ENCODE peak calls at places on chromosomes 16 and 17, in four cellular contexts. One of them, this sample, is unnamed.

GRCh38 chr17:75077490-75078096 is 10.2 kb upstream of the SLC16A5 start:
- DNase-seq in ovary: peak; percentile 74
- DNase-seq in heart left ventricle: peak; percentile 85
- DNase-seq in neural progenitor cell: no peak
- DNase-seq in this sample: no peak

GRCh38 chr17:38751144-38751802 is 1.3 kb upstream of the PSMB3 start:
- DNase-seq in neural progenitor cell: peak; percentile 53
- DNase-seq in heart left ventricle: no peak
- DNase-seq in ovary: no peak
- DNase-seq in this sample: peak; percentile 43

GRCh38 chr16:84527486-84528269 is 23.2 kb upstream of the MEAK7 start:
- DNase-seq in neural progenitor cell: no peak
- DNase-seq in heart left ventricle: no peak
- DNase-seq in ovary: no peak
- DNase-seq in this sample: no peak

GRCh38 chr16:29148867-29149272 is 164.0 kb downstream of the LAT start:
- DNase-seq in neural progenitor cell: no peak
- DNase-seq in ovary: peak; percentile 38
- DNase-seq in heart left ventricle: peak; percentile 62
- DNase-seq in this sample: no peak

GRCh38 chr17:66354981-66355380 is 52.6 kb downstream of the PRKCA start:
- DNase-seq in neural progenitor cell: no peak
- DNase-seq in ovary: no peak
- DNase-seq in heart left ventricle: no peak
- DNase-seq in this sample: peak; percentile 24

GRCh38 chr16:85363881-85364280 is 249.2 kb upstream of the GSE1 start:
- DNase-seq in heart left ventricle: no peak
- DNase-seq in neural progenitor cell: no peak
- DNase-seq in ovary: no peak
- DNase-seq in this sample: no peak

GRCh38 chr16:50474138-50474537 is 74.1 kb upstream of the NKD1 start:
- DNase-seq in neural progenitor cell: no peak
- DNase-seq in heart left ventricle: no peak
- DNase-seq in ovary: no peak
- DNase-seq in this sample: no peak

GRCh38 chr17:5422505-5422904 is 2.5 kb downstream of the RPAIN start:
- DNase-seq in neural progenitor cell: no peak
- DNase-seq in heart left ventricle: no peak
- DNase-seq in ovary: no peak
- DNase-seq in this sample: no peak

GRCh38 chr17:60086822-60087591 is 8.3 kb upstream of the HEATR6 start:
- DNase-seq in neural progenitor cell: no peak
- DNase-seq in heart left ventricle: no peak
- DNase-seq in ovary: no peak
- DNase-seq in this sample: peak; percentile 22

GRCh38 chr16:82603784-82604411 is 22.9 kb upstream of the CDH13 start:
- DNase-seq in heart left ventricle: peak; percentile 55
- DNase-seq in neural progenitor cell: peak; percentile 72
- DNase-seq in ovary: no peak
- DNase-seq in this sample: peak; percentile 47

GRCh38 chr17:44848257-44848795 is 643 bp downstream of the HIGD1B start:
- DNase-seq in ovary: no peak
- DNase-seq in neural progenitor cell: no peak
- DNase-seq in heart left ventricle: peak; percentile 32
- DNase-seq in this sample: no peak

GRCh38 chr17:7004398-7005253 is 7.8 kb upstream of the RNASEK start:
- DNase-seq in neural progenitor cell: peak; percentile 78
- DNase-seq in heart left ventricle: no peak
- DNase-seq in ovary: no peak
- DNase-seq in this sample: no peak

GRCh38 chr17:66287911-66288310 is 14.5 kb upstream of the PRKCA start:
- DNase-seq in neural progenitor cell: no peak
- DNase-seq in ovary: no peak
- DNase-seq in heart left ventricle: no peak
- DNase-seq in this sample: no peak

GRCh38 chr16:72311426-72311825 is 139.5 kb upstream of the PMFBP1 start:
- DNase-seq in ovary: no peak
- DNase-seq in neural progenitor cell: no peak
- DNase-seq in heart left ventricle: no peak
- DNase-seq in this sample: no peak

GRCh38 chr17:42891539-42892152 is 9.0 kb upstream of the G6PC1 start:
- DNase-seq in heart left ventricle: peak; percentile 70
- DNase-seq in ovary: peak; percentile 71
- DNase-seq in neural progenitor cell: peak; percentile 33
- DNase-seq in this sample: no peak

GRCh38 chr17:64386412-64387144 is 4.1 kb downstream of the PECAM1 start:
- DNase-seq in heart left ventricle: no peak
- DNase-seq in ovary: no peak
- DNase-seq in neural progenitor cell: no peak
- DNase-seq in this sample: no peak

GRCh38 chr17:11351479-11351878 is 110.5 kb downstream of the SHISA6 start:
- DNase-seq in neural progenitor cell: no peak
- DNase-seq in ovary: no peak
- DNase-seq in heart left ventricle: no peak
- DNase-seq in this sample: no peak

GRCh38 chr16:84925092-84925772 is 86.1 kb downstream of the ZDHHC7 start:
- DNase-seq in heart left ventricle: peak; percentile 64
- DNase-seq in neural progenitor cell: peak; percentile 56
- DNase-seq in ovary: peak; percentile 79
- DNase-seq in this sample: peak; percentile 60

GRCh38 chr17:62653831-62654829 is 26.7 kb downstream of the MRC2 start:
- DNase-seq in neural progenitor cell: peak; percentile 75
- DNase-seq in heart left ventricle: peak; percentile 87
- DNase-seq in ovary: peak; percentile 92
- DNase-seq in this sample: peak; percentile 91

DNA sequence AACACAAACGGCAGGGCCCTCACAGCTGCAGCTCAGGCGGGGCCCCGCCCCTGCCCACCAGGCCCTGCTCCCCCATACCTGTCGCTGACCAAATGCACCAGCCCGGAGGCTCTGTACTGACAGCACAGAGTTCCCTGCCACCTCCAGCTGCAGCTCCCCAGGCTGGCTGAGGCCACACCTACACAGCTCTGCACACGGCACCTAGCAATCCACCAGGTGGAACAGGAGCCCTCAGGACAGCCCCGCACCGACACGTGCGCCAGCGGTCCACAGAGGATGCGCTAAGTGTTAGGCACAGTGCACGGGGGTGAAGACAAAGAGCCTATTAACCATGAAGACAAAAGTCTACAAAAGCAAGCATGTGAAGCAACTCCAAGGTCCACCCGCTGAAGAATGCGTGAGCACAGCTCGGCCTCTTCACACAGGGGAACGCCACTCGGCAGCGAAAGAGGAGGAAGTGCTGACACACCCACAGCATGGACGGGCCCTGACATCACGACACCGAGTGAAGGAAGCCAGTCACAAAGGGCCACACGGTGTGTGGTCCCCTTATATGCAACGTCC is 5.4 kb downstream of the ZCCHC14 start:
- DNase-seq in ovary: peak; percentile 55
- DNase-seq in heart left ventricle: peak; percentile 56
- DNase-seq in neural progenitor cell: peak; percentile 65
- DNase-seq in this sample: no peak
- H3K27ac ChIP-seq in ovary: no peak overlapping the region
- H3K27ac ChIP-seq in heart left ventricle: peak overlapping the region; percentile 3
- H3K27ac ChIP-seq in neural progenitor cell: no peak overlapping the region
- H3K27ac ChIP-seq in this sample: no peak overlapping the region

GRCh38 chr16:78045865-78046581 is 23.7 kb downstream of the CLEC3A start:
- DNase-seq in ovary: peak; percentile 77
- DNase-seq in heart left ventricle: peak; percentile 76
- DNase-seq in neural progenitor cell: peak; percentile 96
- DNase-seq in this sample: no peak
- TF ChIP-seq CTCF in ovary: no peak
- TF ChIP-seq CTCF in heart left ventricle: no peak
- TF ChIP-seq CTCF in neural progenitor cell: peak; percentile 31
- TF ChIP-seq CTCF in this sample: no peak

DNA sequence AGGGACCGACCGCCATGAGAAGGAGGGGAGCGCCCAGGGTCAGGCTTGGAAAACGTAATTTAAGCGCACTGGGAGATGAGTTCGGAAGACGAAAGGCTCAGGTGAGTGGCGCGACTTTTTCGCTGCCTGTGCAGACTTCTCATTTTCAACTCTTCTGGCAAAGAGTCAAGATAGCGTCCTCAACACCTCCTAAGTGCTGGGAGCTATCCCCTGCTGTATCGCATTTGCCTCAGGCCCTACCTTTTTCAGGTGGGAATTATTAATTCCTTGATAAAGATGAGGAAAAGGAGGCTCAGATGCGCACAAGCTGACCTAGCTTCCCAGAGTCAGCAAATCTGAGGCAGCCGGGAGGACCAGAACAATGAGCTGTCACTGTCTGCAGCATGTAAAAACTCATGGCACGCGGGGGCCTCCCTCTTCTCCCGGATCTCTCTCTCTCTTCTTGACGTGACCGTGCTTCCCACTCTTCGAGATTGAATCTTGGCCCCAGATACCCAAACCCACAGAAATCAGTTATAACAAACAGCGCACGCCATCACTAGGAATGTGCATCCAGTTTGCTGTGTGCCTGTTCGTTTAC is 496 bp upstream of the ADAMTS18 start:
- DNase-seq in ovary: no peak
- DNase-seq in neural progenitor cell: peak; percentile 37
- DNase-seq in heart left ventricle: no peak
- DNase-seq in this sample: no peak
- H3K27ac ChIP-seq in ovary: no peak overlapping the region
- H3K27ac ChIP-seq in neural progenitor cell: no peak overlapping the region
- H3K27ac ChIP-seq in heart left ventricle: no peak overlapping the region
- H3K27ac ChIP-seq in this sample: no peak overlapping the region

DNA sequence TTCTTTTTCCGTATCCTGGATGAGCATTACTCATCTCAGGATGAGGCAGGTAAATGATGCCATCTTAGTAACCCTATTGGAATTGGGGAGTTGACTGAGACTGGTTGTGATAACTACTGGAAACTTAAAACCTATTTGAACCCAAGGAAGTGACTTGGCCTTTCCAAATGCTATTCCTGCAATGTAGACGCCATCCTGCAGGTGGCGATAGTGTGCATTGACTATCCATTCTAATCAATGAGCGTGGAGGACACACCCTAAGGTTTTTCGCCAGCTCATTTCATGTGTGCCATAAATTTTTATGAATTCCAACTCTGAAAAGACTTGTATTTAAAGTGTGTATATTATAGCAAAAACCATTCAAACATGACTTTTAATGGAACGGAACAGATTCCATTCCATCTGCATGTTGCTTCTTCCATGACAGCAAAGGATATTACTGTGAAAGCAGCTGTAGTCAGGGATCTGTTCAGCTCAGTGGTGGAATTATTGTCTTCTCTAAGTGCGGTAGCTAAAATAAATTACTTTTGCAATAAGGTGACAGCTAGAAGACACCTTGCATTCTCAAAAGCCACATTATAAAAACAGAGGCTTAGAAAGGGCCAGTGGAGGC is 55.3 kb downstream of the SYT17 start:
- DNase-seq in heart left ventricle: no peak
- DNase-seq in ovary: no peak
- DNase-seq in neural progenitor cell: peak; percentile 65
- DNase-seq in this sample: peak; percentile 59
- TF ChIP-seq CTCF in heart left ventricle: no peak
- TF ChIP-seq CTCF in ovary: no peak
- TF ChIP-seq CTCF in neural progenitor cell: peak; percentile 88
- TF ChIP-seq CTCF in this sample: peak; percentile 79

GRCh38 chr16:2852003-2852730 is 5.8 kb downstream of the PRSS22 start:
- DNase-seq in neural progenitor cell: no peak
- DNase-seq in heart left ventricle: no peak
- DNase-seq in ovary: no peak
- DNase-seq in this sample: no peak
- H3K27ac ChIP-seq in neural progenitor cell: no peak overlapping the region
- H3K27ac ChIP-seq in heart left ventricle: no peak overlapping the region
- H3K27ac ChIP-seq in ovary: no peak overlapping the region
- H3K27ac ChIP-seq in this sample: no peak overlapping the region

This sample was measured in WERI-Rb-1.